ENCODE peak calls at places on chromosome 13, in six cellular contexts. S, T, L, D, O and J are unnamed samples.

GRCh38 chr13:110119943-110120905 is 186.7 kb downstream of the COL4A1 start:
- DNase-seq in S (no peak), T (no peak), L (no peak), D (no peak), O (no peak), J (no peak)

GRCh38 chr13:98504371-98504963 is 72.4 kb downstream of the STK24 start:
- DNase-seq in S (no peak), T (no peak), L (no peak), D (no peak), O (no peak), J (no peak)

GRCh38 chr13:102651892-102652291 is 43.0 kb downstream of the METTL21C start:
- DNase-seq in S (no peak), T (no peak), L (no peak), D (peak), O (no peak), J (no peak)

GRCh38 chr13:36323408-36323807 is 22.8 kb downstream of the SPART start:
- DNase-seq in S (no peak), T (no peak), L (no peak), D (no peak), O (no peak), J (no peak)

GRCh38 chr13:59666504-59666903 is 497.2 kb downstream of the DIAPH3 start:
- DNase-seq in S (no peak), T (no peak), L (peak), D (no peak), O (no peak), J (no peak)

GRCh38 chr13:51003642-51004041 is 94.1 kb downstream of the RNASEH2B start:
- DNase-seq in S (no peak), T (no peak), L (no peak), D (no peak), O (no peak), J (no peak)

GRCh38 chr13:91586609-91587008 is 188.2 kb downstream of the GPC5 start:
- DNase-seq in S (no peak), T (no peak), L (no peak), D (no peak), O (no peak), J (no peak)

GRCh38 chr13:26050568-26051230 is 1.1 kb downstream of the SHISA2 start:
- DNase-seq in S (no peak), T (no peak), L (peak), D (no peak), O (no peak), J (no peak)

GRCh38 chr13:62629618-62630017 is 1214.0 kb upstream of the PCDH20 start:
- DNase-seq in S (no peak), T (no peak), L (no peak), D (no peak), O (no peak), J (peak)

GRCh38 chr13:69108486-69108885 is 999.1 kb upstream of the ATXN8OS start:
- DNase-seq in S (no peak), T (no peak), L (no peak), D (peak), O (no peak), J (peak)

GRCh38 chr13:93690139-93690538 is 463.5 kb downstream of the GPC6 start:
- DNase-seq in S (no peak), T (no peak), L (no peak), D (peak), O (no peak), J (peak)

GRCh38 chr13:51249254-51249653 is 27.1 kb downstream of the FAM124A start:
- DNase-seq in S (no peak), T (no peak), L (no peak), D (no peak), O (no peak), J (no peak)